ENCODE peak calls at places on chromosomes 16 and 17, in six cellular contexts. A, E, S, O, J and U are unnamed samples.

GRCh38 chr16:57304169-57305061 is 19.9 kb upstream of the PLLP start:
- DNase-seq in A (no peak), E (peak), S (no peak), O (no peak), J (no peak), U (peak)

GRCh38 chr16:21611546-21612384 is 12.4 kb downstream of the METTL9 start:
- DNase-seq in A (no peak), E (no peak), S (peak), O (no peak), J (no peak), U (no peak)

GRCh38 chr17:19242926-19243325 is 5.8 kb downstream of the EPN2 start:
- DNase-seq in A (no peak), E (no peak), S (no peak), O (no peak), J (no peak), U (no peak)

GRCh38 chr16:65663774-65664173 is 541.9 kb upstream of the CDH11 start:
- DNase-seq in A (no peak), E (no peak), S (no peak), O (no peak), J (no peak), U (no peak)

GRCh38 chr16:53817117-53817516 is 113.2 kb downstream of the FTO start:
- DNase-seq in A (peak), E (no peak), S (no peak), O (no peak), J (no peak), U (no peak)

GRCh38 chr16:51638338-51639135 is 487.5 kb upstream of the SALL1 start:
- DNase-seq in A (no peak), E (no peak), S (no peak), O (no peak), J (no peak), U (no peak)

GRCh38 chr16:1712791-1713261 is 6.8 kb downstream of the MAPK8IP3 start:
- DNase-seq in A (no peak), E (no peak), S (no peak), O (no peak), J (no peak), U (no peak)

GRCh38 chr17:60392845-60393702 is 1.1 kb upstream of the USP32 start:
- DNase-seq in A (no peak), E (no peak), S (peak), O (no peak), J (peak), U (no peak)

GRCh38 chr17:32626371-32626770 is 139.6 kb downstream of the CDK5R1 start:
- DNase-seq in A (no peak), E (no peak), S (no peak), O (no peak), J (no peak), U (no peak)

GRCh38 chr17:79988163-79988971 is 47.3 kb downstream of the TBC1D16 start:
- DNase-seq in A (no peak), E (peak), S (no peak), O (no peak), J (no peak), U (no peak)

GRCh38 chr17:79989106-79989835 is 46.4 kb downstream of the TBC1D16 start:
- DNase-seq in A (no peak), E (peak), S (no peak), O (no peak), J (no peak), U (no peak)